ENCODE peak calls at places on chromosomes 4 and X, in five cellular contexts. G is WTC11; A is NCI-H510A treated with DMSO at 0.1 percent for 48 hours; I is H4; O is stimulated activated CD8-positive, alpha-beta memory T cell treated with anti-CD3 and anti-CD28 coated beads, Interleukin-4, amount 100 ng/mL, for 24 hours. P is an unnamed sample.

GRCh38 chr4:4671774-4672349 is 130.0 kb upstream of the STX18 start:
- DNase-seq in G (no peak), A (no peak), I (no peak), O (no peak), P (no peak)

GRCh38 chr4:6658635-6659075 is 18.2 kb downstream of the MRFAP1 start:
- DNase-seq in G (peak), A (no peak), I (no peak), O (peak), P (no peak)

GRCh38 chr4:139585468-139585867 is 29.4 kb upstream of the SETD7 start:
- DNase-seq in G (no peak), A (no peak), I (no peak), O (no peak), P (no peak)

GRCh38 chr4:120517966-120518365 is 404.6 kb downstream of the PRDM5 start:
- DNase-seq in G (no peak), A (no peak), I (peak), O (no peak), P (peak)

GRCh38 chr4:82469776-82470345 is 39.5 kb downstream of the ENOPH1 start:
- DNase-seq in G (no peak), A (no peak), I (no peak), O (no peak), P (peak)

GRCh38 chr4:5206391-5206790 is 155.1 kb downstream of the STK32B start:
- DNase-seq in G (no peak), A (no peak), I (peak), O (no peak), P (peak)

GRCh38 chrX:156001001-156001666 is 3.6 kb downstream of the IL9R start:
- DNase-seq in G (no peak), A (no peak), I (no peak), O (no peak), P (no peak)

GRCh38 chr4:137530176-137530575 is 2.1 kb downstream of the PCDH18 start:
- DNase-seq in G (no peak), A (no peak), I (no peak), O (no peak), P (no peak)

GRCh38 chr4:115108850-115109249 is 4.6 kb downstream of the NDST4 start:
- DNase-seq in G (no peak), A (no peak), I (no peak), O (no peak), P (no peak)

GRCh38 chr4:109166586-109166985 is 135.9 kb downstream of the COL25A1 start:
- DNase-seq in G (no peak), A (no peak), I (no peak), O (no peak), P (no peak)

GRCh38 chr4:84852081-84852480 is 114.4 kb downstream of the WDFY3 start:
- DNase-seq in G (no peak), A (peak), I (no peak), O (no peak), P (peak)

GRCh38 chr4:139656614-139657486 is 8.8 kb upstream of the MGST2 start:
- DNase-seq in G (peak), A (peak), I (peak), O (no peak), P (peak)

GRCh38 chr4:177052211-177052725 is 257.4 kb upstream of the NEIL3 start:
- DNase-seq in G (no peak), A (no peak), I (no peak), O (no peak), P (no peak)

GRCh38 chrX:8049827-8050226 is 121.2 kb downstream of the VCX2 start:
- DNase-seq in G (no peak), A (no peak), I (no peak), O (no peak), P (no peak)

GRCh38 chrX:139851730-139852129 is 81.1 kb downstream of the ATP11C start:
- DNase-seq in G (no peak), A (no peak), I (no peak), O (no peak), P (no peak)

GRCh38 chrX:51494409-51494808 is 2.0 kb downstream of the NUDT11 start:
- DNase-seq in G (no peak), A (no peak), I (no peak), O (no peak), P (no peak)

GRCh38 chr4:88660446-88661294 is 37.0 kb downstream of the NAP1L5 start:
- DNase-seq in G (no peak), A (no peak), I (no peak), O (no peak), P (no peak)

GRCh38 chrX:132266583-132267355 is 47.5 kb upstream of the RAP2C start:
- DNase-seq in G (no peak), A (no peak), I (no peak), O (no peak), P (no peak)

GRCh38 chr4:7238300-7238960 is 46.1 kb downstream of the SORCS2 start:
- DNase-seq in G (peak), A (no peak), I (no peak), O (no peak), P (peak)

GRCh38 chr4:183823394-183823793 is 81.7 kb upstream of the STOX2 start:
- DNase-seq in G (no peak), A (no peak), I (peak), O (no peak), P (no peak)

GRCh38 chr4:81465668-81466357 is 5.9 kb downstream of the RASGEF1B start:
- DNase-seq in G (no peak), A (peak), I (no peak), O (no peak), P (no peak)

GRCh38 chr4:10529256-10529890 is 72.1 kb upstream of the ZNF518B start:
- DNase-seq in G (no peak), A (no peak), I (no peak), O (no peak), P (peak)

GRCh38 chr4:130147618-130148017 is 1051.7 kb downstream of the C4orf33 start:
- DNase-seq in G (peak), A (no peak), I (no peak), O (no peak), P (no peak)

GRCh38 chr4:153079824-153080486 is 124.3 kb upstream of the TRIM2 start:
- DNase-seq in G (no peak), A (no peak), I (no peak), O (no peak), P (no peak)

GRCh38 chrX:33416273-33416805 is 205.0 kb upstream of the DMD start:
- DNase-seq in G (no peak), A (no peak), I (no peak), O (no peak), P (no peak)

GRCh38 chr4:11954093-11954492 is 525.4 kb upstream of the HS3ST1 start:
- DNase-seq in G (no peak), A (peak), I (peak), O (no peak), P (peak)

GRCh38 chr4:173281420-173282333 is 52.5 kb downstream of the HMGB2 start:
- DNase-seq in G (no peak), A (no peak), I (no peak), O (no peak), P (no peak)

GRCh38 chr4:160580581-160580980 is 1477.7 kb downstream of the RAPGEF2 start:
- DNase-seq in G (no peak), A (no peak), I (peak), O (no peak), P (no peak)

GRCh38 chr4:158161561-158162354 is 11.1 kb downstream of the GASK1B start:
- DNase-seq in G (no peak), A (no peak), I (peak), O (no peak), P (peak)

GRCh38 chrX:69177511-69178162 is 12.4 kb upstream of the PJA1 start:
- DNase-seq in G (no peak), A (no peak), I (no peak), O (no peak), P (no peak)

P was measured in SK-MEL-5.